ENCODE peak calls at places on chromosomes 16 and 17, in nine cellular contexts. One of them, this sample, is unnamed.
A peak's percentile ranks its signal among the peaks of the same experiment; 100 is the strongest.

GRCh38 chr16:27108051-27108770 is 41.5 kb downstream of the C16orf82 start:
- DNase-seq in fibroblast of the aortic adventitia: no peak
- DNase-seq in upper lobe of left lung: no peak
- DNase-seq in A673: no peak
- DNase-seq in adrenal gland: no peak
- DNase-seq in Peyer's patch: no peak
- DNase-seq in IMR-90: no peak
- DNase-seq in body of pancreas: no peak
- DNase-seq in stomach: no peak
- DNase-seq in this sample: no peak

GRCh38 chr17:6701719-6702118 is 11.4 kb downstream of the SLC13A5 start:
- DNase-seq in fibroblast of the aortic adventitia: peak; percentile 6
- DNase-seq in upper lobe of left lung: no peak
- DNase-seq in A673: peak; percentile 65
- DNase-seq in adrenal gland: no peak
- DNase-seq in Peyer's patch: no peak
- DNase-seq in IMR-90: no peak
- DNase-seq in body of pancreas: no peak
- DNase-seq in stomach: no peak
- DNase-seq in this sample: peak; percentile 28

GRCh38 chr17:16463341-16464000 is 28.5 kb downstream of the LRRC75A start:
- DNase-seq in fibroblast of the aortic adventitia: peak; percentile 55
- DNase-seq in upper lobe of left lung: peak; percentile 45
- DNase-seq in A673: no peak
- DNase-seq in adrenal gland: peak; percentile 75
- DNase-seq in Peyer's patch: peak; percentile 89
- DNase-seq in IMR-90: peak; percentile 59
- DNase-seq in body of pancreas: peak; percentile 71
- DNase-seq in stomach: peak; percentile 75
- DNase-seq in this sample: no peak

GRCh38 chr16:3655791-3656490 is 1.4 kb downstream of the DNASE1 start:
- DNase-seq in fibroblast of the aortic adventitia: no peak
- DNase-seq in upper lobe of left lung: no peak
- DNase-seq in A673: no peak
- DNase-seq in adrenal gland: no peak
- DNase-seq in Peyer's patch: peak; percentile 74
- DNase-seq in IMR-90: no peak
- DNase-seq in body of pancreas: peak; percentile 61
- DNase-seq in stomach: no peak
- DNase-seq in this sample: no peak

GRCh38 chr17:33038740-33039139 is 47.1 kb downstream of the SPACA3 start:
- DNase-seq in fibroblast of the aortic adventitia: peak; percentile 49
- DNase-seq in upper lobe of left lung: no peak
- DNase-seq in A673: peak; percentile 66
- DNase-seq in adrenal gland: peak; percentile 30
- DNase-seq in Peyer's patch: peak; percentile 49
- DNase-seq in IMR-90: peak; percentile 15
- DNase-seq in body of pancreas: peak; percentile 15
- DNase-seq in stomach: no peak
- DNase-seq in this sample: peak; percentile 37

GRCh38 chr17:6456914-6457687 is 12.8 kb downstream of the PIMREG start:
- DNase-seq in fibroblast of the aortic adventitia: peak; percentile 51
- DNase-seq in upper lobe of left lung: no peak
- DNase-seq in A673: no peak
- DNase-seq in adrenal gland: peak; percentile 89
- DNase-seq in Peyer's patch: no peak
- DNase-seq in IMR-90: peak; percentile 76
- DNase-seq in body of pancreas: no peak
- DNase-seq in stomach: peak; percentile 50
- DNase-seq in this sample: peak; percentile 78

GRCh38 chr17:70668276-70668937 is 499.1 kb downstream of the KCNJ2 start:
- DNase-seq in fibroblast of the aortic adventitia: no peak
- DNase-seq in upper lobe of left lung: no peak
- DNase-seq in A673: no peak
- DNase-seq in adrenal gland: no peak
- DNase-seq in Peyer's patch: peak; percentile 74
- DNase-seq in IMR-90: no peak
- DNase-seq in body of pancreas: no peak
- DNase-seq in stomach: no peak
- DNase-seq in this sample: no peak

GRCh38 chr17:75980188-75981018 is 1.4 kb downstream of the TEN1 start:
- DNase-seq in fibroblast of the aortic adventitia: no peak
- DNase-seq in upper lobe of left lung: no peak
- DNase-seq in A673: no peak
- DNase-seq in adrenal gland: no peak
- DNase-seq in Peyer's patch: peak; percentile 42
- DNase-seq in IMR-90: no peak
- DNase-seq in body of pancreas: no peak
- DNase-seq in stomach: no peak
- DNase-seq in this sample: peak; percentile 38

GRCh38 chr17:14513835-14514234 is 213.0 kb downstream of the HS3ST3B1 start:
- DNase-seq in fibroblast of the aortic adventitia: no peak
- DNase-seq in upper lobe of left lung: no peak
- DNase-seq in A673: no peak
- DNase-seq in adrenal gland: no peak
- DNase-seq in Peyer's patch: no peak
- DNase-seq in IMR-90: no peak
- DNase-seq in body of pancreas: no peak
- DNase-seq in stomach: no peak
- DNase-seq in this sample: no peak

GRCh38 chr17:80259642-80260535 is 763 bp upstream of the RNF213 start:
- DNase-seq in fibroblast of the aortic adventitia: peak; percentile 65
- DNase-seq in upper lobe of left lung: peak; percentile 78
- DNase-seq in A673: peak; percentile 74
- DNase-seq in adrenal gland: peak; percentile 78
- DNase-seq in Peyer's patch: peak; percentile 82
- DNase-seq in IMR-90: peak; percentile 65
- DNase-seq in body of pancreas: peak; percentile 75
- DNase-seq in stomach: peak; percentile 66
- DNase-seq in this sample: peak; percentile 43

GRCh38 chr17:50893183-50893993 is 27.2 kb upstream of the TOB1 start:
- DNase-seq in fibroblast of the aortic adventitia: no peak
- DNase-seq in upper lobe of left lung: no peak
- DNase-seq in A673: peak; percentile 12
- DNase-seq in adrenal gland: no peak
- DNase-seq in Peyer's patch: peak; percentile 79
- DNase-seq in IMR-90: peak; percentile 52
- DNase-seq in body of pancreas: peak; percentile 51
- DNase-seq in stomach: no peak
- DNase-seq in this sample: peak; percentile 72

GRCh38 chr16:15493416-15494181 is 59.2 kb downstream of the BMERB1 start:
- DNase-seq in fibroblast of the aortic adventitia: peak; percentile 93
- DNase-seq in upper lobe of left lung: no peak
- DNase-seq in A673: no peak
- DNase-seq in adrenal gland: no peak
- DNase-seq in Peyer's patch: peak; percentile 27
- DNase-seq in IMR-90: peak; percentile 52
- DNase-seq in body of pancreas: no peak
- DNase-seq in stomach: no peak
- DNase-seq in this sample: peak; percentile 94

GRCh38 chr17:43399839-43400328 is 1.1 kb downstream of the ARL4D start:
- DNase-seq in fibroblast of the aortic adventitia: peak; percentile 31
- DNase-seq in upper lobe of left lung: peak; percentile 39
- DNase-seq in A673: no peak
- DNase-seq in adrenal gland: no peak
- DNase-seq in Peyer's patch: no peak
- DNase-seq in IMR-90: no peak
- DNase-seq in body of pancreas: no peak
- DNase-seq in stomach: no peak
- DNase-seq in this sample: no peak

GRCh38 chr17:81342700-81343070 is 47.6 kb upstream of the SLC38A10 start:
- DNase-seq in fibroblast of the aortic adventitia: no peak
- DNase-seq in upper lobe of left lung: no peak
- DNase-seq in A673: peak; percentile 58
- DNase-seq in adrenal gland: peak; percentile 26
- DNase-seq in Peyer's patch: peak; percentile 45
- DNase-seq in IMR-90: no peak
- DNase-seq in body of pancreas: no peak
- DNase-seq in stomach: no peak
- DNase-seq in this sample: no peak

GRCh38 chr17:14197582-14197981 is 39.1 kb downstream of the CDRT15 start:
- DNase-seq in fibroblast of the aortic adventitia: no peak
- DNase-seq in upper lobe of left lung: peak; percentile 52
- DNase-seq in A673: no peak
- DNase-seq in adrenal gland: no peak
- DNase-seq in Peyer's patch: peak; percentile 72
- DNase-seq in IMR-90: no peak
- DNase-seq in body of pancreas: no peak
- DNase-seq in stomach: peak; percentile 38
- DNase-seq in this sample: no peak

GRCh38 chr17:80998388-80999223 is 7.0 kb downstream of the CHMP6 start:
- DNase-seq in fibroblast of the aortic adventitia: no peak
- DNase-seq in upper lobe of left lung: no peak
- DNase-seq in A673: no peak
- DNase-seq in adrenal gland: no peak
- DNase-seq in Peyer's patch: no peak
- DNase-seq in IMR-90: no peak
- DNase-seq in body of pancreas: no peak
- DNase-seq in stomach: no peak
- DNase-seq in this sample: no peak

DNA sequence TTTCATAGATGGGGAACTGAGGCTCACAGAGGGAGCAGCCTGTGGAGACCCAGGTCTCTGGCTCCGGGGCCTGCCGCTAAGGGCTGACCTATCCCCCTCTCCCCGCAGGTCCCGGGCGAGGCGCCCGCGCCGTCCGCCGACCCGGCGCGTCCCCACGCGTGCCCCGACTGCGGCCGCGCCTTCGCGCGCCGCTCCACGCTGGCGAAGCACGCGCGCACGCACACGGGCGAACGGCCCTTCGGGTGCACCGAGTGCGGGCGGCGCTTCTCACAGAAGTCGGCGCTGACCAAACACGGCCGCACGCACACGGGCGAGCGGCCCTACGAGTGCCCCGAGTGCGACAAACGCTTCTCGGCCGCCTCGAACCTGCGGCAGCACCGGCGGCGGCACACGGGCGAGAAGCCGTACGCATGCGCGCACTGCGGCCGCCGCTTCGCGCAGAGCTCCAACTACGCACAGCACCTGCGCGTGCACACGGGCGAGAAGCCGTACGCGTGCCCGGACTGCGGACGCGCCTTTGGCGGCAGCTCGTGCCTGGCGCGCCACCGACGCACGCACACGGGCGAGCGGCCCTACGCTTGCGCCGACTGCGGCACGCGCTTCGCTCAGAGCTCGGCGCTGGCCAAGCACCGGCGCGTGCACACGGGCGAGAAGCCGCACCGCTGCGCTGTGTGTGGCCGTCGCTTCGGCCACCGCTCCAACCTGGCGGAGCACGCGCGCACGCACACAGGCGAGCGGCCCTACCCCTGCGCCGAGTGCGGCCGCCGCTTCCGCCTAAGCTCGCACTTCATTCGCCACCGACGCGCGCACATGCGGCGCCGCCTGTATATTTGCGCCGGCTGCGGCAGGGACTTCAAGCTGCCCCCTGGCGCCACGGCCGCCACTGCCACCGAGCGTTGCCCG is 10.3 kb downstream of the ZNF771 start:
- DNase-seq in fibroblast of the aortic adventitia: peak; percentile 83
- DNase-seq in upper lobe of left lung: peak; percentile 80
- DNase-seq in A673: peak; percentile 96
- DNase-seq in adrenal gland: peak; percentile 86
- DNase-seq in Peyer's patch: peak; percentile 94
- DNase-seq in IMR-90: peak; percentile 88
- DNase-seq in body of pancreas: peak; percentile 89
- DNase-seq in stomach: peak; percentile 90
- DNase-seq in this sample: peak; percentile 86
- TF ChIP-seq CTCF in fibroblast of the aortic adventitia: no peak
- TF ChIP-seq CTCF in upper lobe of left lung: peak; percentile 32
- TF ChIP-seq CTCF in A673: no peak
- TF ChIP-seq CTCF in adrenal gland: peak; percentile 31
- TF ChIP-seq CTCF in Peyer's patch: peak; percentile 40
- TF ChIP-seq CTCF in IMR-90: no peak
- TF ChIP-seq CTCF in body of pancreas: peak; percentile 46
- TF ChIP-seq CTCF in stomach: no peak
- TF ChIP-seq CTCF in this sample: no peak

GRCh38 chr17:61583242-61583641 is 7.8 kb downstream of the NACA2 start:
- DNase-seq in fibroblast of the aortic adventitia: peak; percentile 56
- DNase-seq in upper lobe of left lung: no peak
- DNase-seq in A673: peak; percentile 66
- DNase-seq in adrenal gland: no peak
- DNase-seq in Peyer's patch: no peak
- DNase-seq in IMR-90: peak; percentile 83
- DNase-seq in body of pancreas: no peak
- DNase-seq in stomach: no peak
- DNase-seq in this sample: peak; percentile 76
- TF ChIP-seq CTCF in fibroblast of the aortic adventitia: peak; percentile 21
- TF ChIP-seq CTCF in upper lobe of left lung: no peak
- TF ChIP-seq CTCF in A673: peak; percentile 62
- TF ChIP-seq CTCF in adrenal gland: peak; percentile 3
- TF ChIP-seq CTCF in Peyer's patch: peak; percentile 34
- TF ChIP-seq CTCF in IMR-90: peak; percentile 45
- TF ChIP-seq CTCF in body of pancreas: peak; percentile 33
- TF ChIP-seq CTCF in stomach: no peak
- TF ChIP-seq CTCF in this sample: peak; percentile 52

GRCh38 chr17:55965051-55965450 is 188.2 kb upstream of the ANKFN1 start:
- DNase-seq in fibroblast of the aortic adventitia: no peak
- DNase-seq in upper lobe of left lung: no peak
- DNase-seq in A673: no peak
- DNase-seq in adrenal gland: no peak
- DNase-seq in Peyer's patch: no peak
- DNase-seq in IMR-90: no peak
- DNase-seq in body of pancreas: no peak
- DNase-seq in stomach: no peak
- DNase-seq in this sample: no peak
- TF ChIP-seq CTCF in fibroblast of the aortic adventitia: no peak
- TF ChIP-seq CTCF in upper lobe of left lung: no peak
- TF ChIP-seq CTCF in A673: peak; percentile 31
- TF ChIP-seq CTCF in adrenal gland: no peak
- TF ChIP-seq CTCF in Peyer's patch: no peak
- TF ChIP-seq CTCF in IMR-90: no peak
- TF ChIP-seq CTCF in body of pancreas: no peak
- TF ChIP-seq CTCF in stomach: no peak
- TF ChIP-seq CTCF in this sample: no peak

GRCh38 chr16:58495861-58496331 is 4.0 kb upstream of the NDRG4 start:
- DNase-seq in fibroblast of the aortic adventitia: no peak
- DNase-seq in upper lobe of left lung: no peak
- DNase-seq in A673: no peak
- DNase-seq in adrenal gland: no peak
- DNase-seq in Peyer's patch: no peak
- DNase-seq in IMR-90: no peak
- DNase-seq in body of pancreas: no peak
- DNase-seq in stomach: no peak
- DNase-seq in this sample: no peak

GRCh38 chr16:58492735-58493134 is 7.2 kb upstream of the NDRG4 start:
- DNase-seq in fibroblast of the aortic adventitia: no peak
- DNase-seq in upper lobe of left lung: no peak
- DNase-seq in A673: no peak
- DNase-seq in adrenal gland: no peak
- DNase-seq in Peyer's patch: no peak
- DNase-seq in IMR-90: no peak
- DNase-seq in body of pancreas: no peak
- DNase-seq in stomach: no peak
- DNase-seq in this sample: no peak

GRCh38 chr16:58497468-58497867 is 2.5 kb upstream of the NDRG4 start:
- DNase-seq in fibroblast of the aortic adventitia: no peak
- DNase-seq in upper lobe of left lung: no peak
- DNase-seq in A673: no peak
- DNase-seq in adrenal gland: no peak
- DNase-seq in Peyer's patch: no peak
- DNase-seq in IMR-90: no peak
- DNase-seq in body of pancreas: peak; percentile 11
- DNase-seq in stomach: no peak
- DNase-seq in this sample: no peak

GRCh38 chr16:58493756-58494431 is 6.0 kb upstream of the NDRG4 start:
- DNase-seq in fibroblast of the aortic adventitia: no peak
- DNase-seq in upper lobe of left lung: no peak
- DNase-seq in A673: no peak
- DNase-seq in adrenal gland: no peak
- DNase-seq in Peyer's patch: no peak
- DNase-seq in IMR-90: no peak
- DNase-seq in body of pancreas: no peak
- DNase-seq in stomach: no peak
- DNase-seq in this sample: no peak

GRCh38 chr16:58494981-58495860 is 4.7 kb upstream of the NDRG4 start:
- DNase-seq in fibroblast of the aortic adventitia: peak; percentile 98
- DNase-seq in upper lobe of left lung: no peak
- DNase-seq in A673: peak; percentile 92
- DNase-seq in adrenal gland: peak; percentile 87
- DNase-seq in Peyer's patch: peak; percentile 65
- DNase-seq in IMR-90: peak; percentile 99
- DNase-seq in body of pancreas: peak; percentile 70
- DNase-seq in stomach: peak; percentile 57
- DNase-seq in this sample: peak; percentile 96
- TF ChIP-seq CTCF in fibroblast of the aortic adventitia: peak; percentile 80
- TF ChIP-seq CTCF in upper lobe of left lung: no peak
- TF ChIP-seq CTCF in A673: peak; percentile 61
- TF ChIP-seq CTCF in adrenal gland: peak; percentile 54
- TF ChIP-seq CTCF in Peyer's patch: peak; percentile 24
- TF ChIP-seq CTCF in IMR-90: peak; percentile 78
- TF ChIP-seq CTCF in body of pancreas: peak; percentile 32
- TF ChIP-seq CTCF in stomach: no peak
- TF ChIP-seq CTCF in this sample: peak; percentile 71